ENCODE peak calls at places on chromosome 15, in ten cellular contexts. S, K, W, Z, Y, V, L, I, H and Q are unnamed samples.

GRCh38 chr15:68578175-68578959 is 426 bp upstream of the CORO2B start:
- DNase-seq in S (peak), K (peak), W (peak), Z (no peak), Y (peak), V (peak), L (peak), I (peak), H (peak), Q (peak)

GRCh38 chr15:89905846-89906378 is 6.8 kb downstream of the ARPIN start:
- DNase-seq in S (no peak), K (no peak), W (no peak), Z (no peak), Y (no peak), V (no peak), L (no peak), I (no peak), H (no peak), Q (no peak)

GRCh38 chr15:100114100-100114499 is 227.7 kb downstream of the ADAMTS17 start:
- DNase-seq in S (no peak), K (peak), W (peak), Z (no peak), Y (no peak), V (no peak), L (peak), I (no peak), H (no peak), Q (peak)

GRCh38 chr15:96070636-96071035 is 259.9 kb upstream of the NR2F2 start:
- DNase-seq in S (peak), K (no peak), W (no peak), Z (no peak), Y (no peak), V (no peak), L (no peak), I (no peak), H (no peak), Q (no peak)

GRCh38 chr15:46304320-46304719 is 669.5 kb downstream of the SQOR start:
- DNase-seq in S (peak), K (no peak), W (no peak), Z (no peak), Y (no peak), V (peak), L (no peak), I (peak), H (no peak), Q (no peak)

GRCh38 chr15:80559320-80559693 is 135.8 kb upstream of the ABHD17C start:
- DNase-seq in S (no peak), K (no peak), W (no peak), Z (no peak), Y (peak), V (no peak), L (no peak), I (no peak), H (no peak), Q (no peak)

GRCh38 chr15:67925182-67925581 is 85.3 kb upstream of the RNU6-1 start:
- DNase-seq in S (no peak), K (no peak), W (no peak), Z (no peak), Y (no peak), V (peak), L (no peak), I (no peak), H (no peak), Q (no peak)

GRCh38 chr15:91184441-91184840 is 84.4 kb downstream of the SV2B start:
- DNase-seq in S (no peak), K (no peak), W (no peak), Z (no peak), Y (no peak), V (no peak), L (no peak), I (no peak), H (no peak), Q (no peak)

GRCh38 chr15:61849446-61849845 is 210.8 kb downstream of the VPS13C start:
- DNase-seq in S (no peak), K (no peak), W (no peak), Z (no peak), Y (no peak), V (no peak), L (no peak), I (no peak), H (no peak), Q (no peak)

GRCh38 chr15:92884813-92885461 is 15.2 kb upstream of the CHD2 start:
- DNase-seq in S (peak), K (no peak), W (no peak), Z (no peak), Y (no peak), V (no peak), L (no peak), I (no peak), H (no peak), Q (no peak)

GRCh38 chr15:43534897-43535296 is 17.5 kb downstream of the MAP1A start:
- DNase-seq in S (no peak), K (peak), W (no peak), Z (no peak), Y (no peak), V (no peak), L (no peak), I (no peak), H (no peak), Q (no peak)

GRCh38 chr15:79849789-79850188 is 47.0 kb downstream of the MTHFS start:
- DNase-seq in S (peak), K (no peak), W (no peak), Z (no peak), Y (no peak), V (peak), L (no peak), I (peak), H (peak), Q (no peak)

GRCh38 chr15:26132786-26133185 is 269.7 kb upstream of the ATP10A start:
- DNase-seq in S (no peak), K (no peak), W (no peak), Z (peak), Y (no peak), V (no peak), L (no peak), I (no peak), H (no peak), Q (no peak)

GRCh38 chr15:66698318-66698961 is 3.6 kb upstream of the SMAD6 start:
- DNase-seq in S (peak), K (peak), W (no peak), Z (no peak), Y (no peak), V (peak), L (peak), I (peak), H (peak), Q (peak)
- TF ChIP-seq EP300 in S (no peak), K (no peak), W (no peak), Z (no peak), Y (no peak), V (no peak), L (no peak), I (no peak), H (no peak), Q (no peak)

GRCh38 chr15:38148476-38148875 is 104.2 kb upstream of the SPRED1 start:
- DNase-seq in S (no peak), K (no peak), W (no peak), Z (no peak), Y (no peak), V (no peak), L (no peak), I (no peak), H (no peak), Q (no peak)

GRCh38 chr15:38147246-38147645 is 105.4 kb upstream of the SPRED1 start:
- DNase-seq in S (no peak), K (no peak), W (no peak), Z (no peak), Y (no peak), V (no peak), L (no peak), I (peak), H (no peak), Q (no peak)

GRCh38 chr15:38149315-38149714 is 103.3 kb upstream of the SPRED1 start:
- DNase-seq in S (no peak), K (no peak), W (no peak), Z (no peak), Y (no peak), V (no peak), L (no peak), I (no peak), H (no peak), Q (no peak)

GRCh38 chr15:38154255-38154654 is 98.4 kb upstream of the SPRED1 start:
- DNase-seq in S (no peak), K (no peak), W (no peak), Z (no peak), Y (no peak), V (no peak), L (no peak), I (no peak), H (no peak), Q (no peak)

DNA sequence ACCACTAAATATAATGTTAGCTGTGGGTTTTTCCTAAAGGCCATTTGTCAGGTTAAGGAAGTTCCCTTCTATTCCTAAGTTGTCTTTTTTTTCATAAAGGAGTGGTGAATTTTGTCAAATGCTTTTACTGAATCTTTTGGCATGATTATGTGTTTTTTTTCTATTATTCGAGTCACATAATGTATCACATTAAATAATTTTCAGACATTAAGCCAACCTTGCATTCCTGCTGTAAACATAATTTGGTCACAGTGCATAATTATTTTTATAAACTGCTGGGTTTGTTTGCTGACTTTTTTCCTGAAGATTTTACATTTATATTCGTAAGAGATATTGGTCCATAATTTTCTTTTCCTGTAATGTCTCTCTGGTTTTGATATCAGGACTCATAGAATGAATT is 101.8 kb upstream of the SPRED1 start:
- DNase-seq in S (no peak), K (no peak), W (no peak), Z (no peak), Y (no peak), V (no peak), L (no peak), I (no peak), H (no peak), Q (no peak)
- TF ChIP-seq EP300 in S (no peak), K (no peak), W (no peak), Z (no peak), Y (no peak), V (no peak), L (no peak), I (no peak), H (no peak), Q (no peak)

GRCh38 chr15:59186501-59186900 is 20.1 kb upstream of the LDHAL6B start:
- DNase-seq in S (peak), K (no peak), W (no peak), Z (no peak), Y (no peak), V (no peak), L (no peak), I (no peak), H (no peak), Q (no peak)
- TF ChIP-seq EP300 in S (no peak), K (no peak), W (no peak), Z (no peak), Y (no peak), V (no peak), L (no peak), I (no peak), H (no peak), Q (no peak)

GRCh38 chr15:87817553-87817952 is 439.0 kb downstream of the NTRK3 start:
- DNase-seq in S (no peak), K (no peak), W (no peak), Z (peak), Y (no peak), V (no peak), L (no peak), I (no peak), H (no peak), Q (no peak)

GRCh38 chr15:87816811-87817210 is 439.7 kb downstream of the NTRK3 start:
- DNase-seq in S (peak), K (no peak), W (no peak), Z (peak), Y (no peak), V (no peak), L (no peak), I (no peak), H (no peak), Q (no peak)

GRCh38 chr15:87816016-87816415 is 440.5 kb downstream of the NTRK3 start:
- DNase-seq in S (no peak), K (no peak), W (no peak), Z (peak), Y (no peak), V (no peak), L (no peak), I (no peak), H (no peak), Q (no peak)
- TF ChIP-seq EP300 in S (no peak), K (no peak), W (no peak), Z (no peak), Y (no peak), V (no peak), L (no peak), I (no peak), H (no peak), Q (no peak)

GRCh38 chr15:74451861-74452835 is 8.8 kb downstream of the UBL7 start:
- DNase-seq in S (no peak), K (no peak), W (no peak), Z (no peak), Y (no peak), V (peak), L (no peak), I (no peak), H (no peak), Q (no peak)

GRCh38 chr15:74445816-74446763 is 12.3 kb upstream of the SEMA7A start:
- DNase-seq in S (no peak), K (peak), W (no peak), Z (no peak), Y (no peak), V (no peak), L (no peak), I (no peak), H (no peak), Q (no peak)

GRCh38 chr15:74451322-74451721 is 9.6 kb downstream of the UBL7 start:
- DNase-seq in S (no peak), K (no peak), W (no peak), Z (no peak), Y (no peak), V (no peak), L (no peak), I (no peak), H (no peak), Q (no peak)

GRCh38 chr15:74449643-74450205 is 11.2 kb downstream of the UBL7 start:
- DNase-seq in S (no peak), K (peak), W (no peak), Z (no peak), Y (no peak), V (no peak), L (no peak), I (no peak), H (no peak), Q (no peak)

GRCh38 chr15:74449066-74449465 is 11.9 kb downstream of the UBL7 start:
- DNase-seq in S (no peak), K (no peak), W (no peak), Z (no peak), Y (peak), V (no peak), L (no peak), I (no peak), H (no peak), Q (no peak)
- TF ChIP-seq EP300 in S (no peak), K (no peak), W (no peak), Z (no peak), Y (no peak), V (no peak), L (no peak), I (no peak), H (no peak), Q (no peak)